ENCODE peak calls at places on chromosomes 3 and 15, in nine cellular contexts. One of them, this sample, is unnamed.

GRCh38 chr3:28824316-28824715 is 456.6 kb upstream of the RBMS3 start:
- DNase-seq in endothelial cell of umbilical vein: no peak
- DNase-seq in upper lobe of right lung: no peak
- DNase-seq in left ventricle myocardium inferior: no peak
- DNase-seq in body of pancreas: no peak
- DNase-seq in neural progenitor cell: no peak
- DNase-seq in lower lobe of right lung: no peak
- DNase-seq in PC-3: no peak
- DNase-seq in cardiac muscle cell: no peak
- DNase-seq in this sample: no peak

GRCh38 chr3:53682807-53683206 is 163.4 kb downstream of the CHDH start:
- DNase-seq in endothelial cell of umbilical vein: no peak
- DNase-seq in upper lobe of right lung: no peak
- DNase-seq in left ventricle myocardium inferior: no peak
- DNase-seq in body of pancreas: no peak
- DNase-seq in neural progenitor cell: no peak
- DNase-seq in lower lobe of right lung: no peak
- DNase-seq in PC-3: no peak
- DNase-seq in cardiac muscle cell: no peak
- DNase-seq in this sample: no peak

GRCh38 chr15:36797128-36797527 is 217.7 kb downstream of the CDIN1 start:
- DNase-seq in endothelial cell of umbilical vein: no peak
- DNase-seq in upper lobe of right lung: no peak
- DNase-seq in left ventricle myocardium inferior: no peak
- DNase-seq in body of pancreas: no peak
- DNase-seq in neural progenitor cell: no peak
- DNase-seq in lower lobe of right lung: no peak
- DNase-seq in PC-3: peak; percentile 70
- DNase-seq in cardiac muscle cell: no peak
- DNase-seq in this sample: no peak

GRCh38 chr3:71066849-71067261 is 516.7 kb downstream of the FOXP1 start:
- DNase-seq in endothelial cell of umbilical vein: peak; percentile 53
- DNase-seq in upper lobe of right lung: no peak
- DNase-seq in left ventricle myocardium inferior: no peak
- DNase-seq in body of pancreas: peak; percentile 10
- DNase-seq in neural progenitor cell: peak; percentile 24
- DNase-seq in lower lobe of right lung: no peak
- DNase-seq in PC-3: peak; percentile 48
- DNase-seq in cardiac muscle cell: no peak
- DNase-seq in this sample: peak; percentile 30

GRCh38 chr15:76930831-76931396 is 635 bp upstream of the RCN2 start:
- DNase-seq in endothelial cell of umbilical vein: no peak
- DNase-seq in upper lobe of right lung: no peak
- DNase-seq in left ventricle myocardium inferior: no peak
- DNase-seq in body of pancreas: no peak
- DNase-seq in neural progenitor cell: no peak
- DNase-seq in lower lobe of right lung: no peak
- DNase-seq in PC-3: no peak
- DNase-seq in cardiac muscle cell: no peak
- DNase-seq in this sample: no peak

GRCh38 chr3:173761161-173761560 is 363.6 kb downstream of the NLGN1 start:
- DNase-seq in endothelial cell of umbilical vein: peak; percentile 62
- DNase-seq in upper lobe of right lung: no peak
- DNase-seq in left ventricle myocardium inferior: no peak
- DNase-seq in body of pancreas: no peak
- DNase-seq in neural progenitor cell: no peak
- DNase-seq in lower lobe of right lung: no peak
- DNase-seq in PC-3: no peak
- DNase-seq in cardiac muscle cell: peak; percentile 23
- DNase-seq in this sample: no peak

GRCh38 chr3:184540777-184541681 is 20.6 kb upstream of the EPHB3 start:
- DNase-seq in endothelial cell of umbilical vein: peak; percentile 51
- DNase-seq in upper lobe of right lung: peak; percentile 89
- DNase-seq in left ventricle myocardium inferior: peak; percentile 40
- DNase-seq in body of pancreas: peak; percentile 92
- DNase-seq in neural progenitor cell: peak; percentile 85
- DNase-seq in lower lobe of right lung: peak; percentile 87
- DNase-seq in PC-3: peak; percentile 89
- DNase-seq in cardiac muscle cell: peak; percentile 81
- DNase-seq in this sample: no peak

GRCh38 chr15:82748315-82748714 is 38.6 kb upstream of the AP3B2 start:
- DNase-seq in endothelial cell of umbilical vein: no peak
- DNase-seq in upper lobe of right lung: no peak
- DNase-seq in left ventricle myocardium inferior: no peak
- DNase-seq in body of pancreas: no peak
- DNase-seq in neural progenitor cell: no peak
- DNase-seq in lower lobe of right lung: no peak
- DNase-seq in PC-3: no peak
- DNase-seq in cardiac muscle cell: no peak
- DNase-seq in this sample: no peak

DNA sequence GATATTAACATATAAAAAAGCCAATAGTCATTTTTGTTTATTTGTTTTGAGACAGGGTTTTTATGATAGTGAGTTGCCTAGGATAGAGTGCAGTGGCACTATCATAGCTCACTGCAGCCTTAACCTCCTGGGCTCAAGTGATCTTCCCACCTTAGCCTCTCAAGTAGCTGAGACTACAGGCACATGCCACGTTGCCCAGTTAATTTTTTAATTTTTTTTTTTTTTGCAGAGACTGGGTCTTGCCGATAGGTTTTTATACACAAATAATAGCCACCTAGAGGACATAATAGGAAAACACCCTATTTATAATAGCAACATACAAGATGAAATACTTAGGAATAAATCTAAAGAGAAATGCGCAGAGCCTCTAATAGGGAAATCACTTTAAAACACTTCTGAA is 13.3 kb downstream of the EIF3J start:
- DNase-seq in endothelial cell of umbilical vein: peak; percentile 58
- DNase-seq in upper lobe of right lung: no peak
- DNase-seq in left ventricle myocardium inferior: no peak
- DNase-seq in body of pancreas: no peak
- DNase-seq in neural progenitor cell: no peak
- DNase-seq in lower lobe of right lung: no peak
- DNase-seq in PC-3: peak; percentile 62
- DNase-seq in cardiac muscle cell: no peak
- DNase-seq in this sample: no peak
- H3K4me3 ChIP-seq in endothelial cell of umbilical vein: no peak overlapping the region
- H3K4me3 ChIP-seq in upper lobe of right lung: no peak overlapping the region
- H3K4me3 ChIP-seq in left ventricle myocardium inferior: no peak overlapping the region
- H3K4me3 ChIP-seq in body of pancreas: no peak overlapping the region
- H3K4me3 ChIP-seq in neural progenitor cell: no peak overlapping the region
- H3K4me3 ChIP-seq in lower lobe of right lung: no peak overlapping the region
- H3K4me3 ChIP-seq in PC-3: no peak overlapping the region
- H3K4me3 ChIP-seq in cardiac muscle cell: no peak overlapping the region
- H3K4me3 ChIP-seq in this sample: no peak overlapping the region

GRCh38 chr15:67185051-67185450 is 69.4 kb downstream of the AAGAB start:
- DNase-seq in endothelial cell of umbilical vein: no peak
- DNase-seq in upper lobe of right lung: no peak
- DNase-seq in left ventricle myocardium inferior: no peak
- DNase-seq in body of pancreas: no peak
- DNase-seq in neural progenitor cell: no peak
- DNase-seq in lower lobe of right lung: no peak
- DNase-seq in PC-3: no peak
- DNase-seq in cardiac muscle cell: no peak
- DNase-seq in this sample: no peak

GRCh38 chr15:67186226-67186649 is 68.2 kb downstream of the AAGAB start:
- DNase-seq in endothelial cell of umbilical vein: no peak
- DNase-seq in upper lobe of right lung: no peak
- DNase-seq in left ventricle myocardium inferior: peak; percentile 83
- DNase-seq in body of pancreas: peak; percentile 58
- DNase-seq in neural progenitor cell: no peak
- DNase-seq in lower lobe of right lung: no peak
- DNase-seq in PC-3: no peak
- DNase-seq in cardiac muscle cell: no peak
- DNase-seq in this sample: no peak

GRCh38 chr15:67185621-67186225 is 68.7 kb downstream of the AAGAB start:
- DNase-seq in endothelial cell of umbilical vein: no peak
- DNase-seq in upper lobe of right lung: no peak
- DNase-seq in left ventricle myocardium inferior: no peak
- DNase-seq in body of pancreas: no peak
- DNase-seq in neural progenitor cell: no peak
- DNase-seq in lower lobe of right lung: no peak
- DNase-seq in PC-3: no peak
- DNase-seq in cardiac muscle cell: no peak
- DNase-seq in this sample: no peak

GRCh38 chr15:67187351-67187854 is 67.1 kb downstream of the AAGAB start:
- DNase-seq in endothelial cell of umbilical vein: no peak
- DNase-seq in upper lobe of right lung: no peak
- DNase-seq in left ventricle myocardium inferior: no peak
- DNase-seq in body of pancreas: no peak
- DNase-seq in neural progenitor cell: no peak
- DNase-seq in lower lobe of right lung: no peak
- DNase-seq in PC-3: no peak
- DNase-seq in cardiac muscle cell: no peak
- DNase-seq in this sample: peak; percentile 84

DNA sequence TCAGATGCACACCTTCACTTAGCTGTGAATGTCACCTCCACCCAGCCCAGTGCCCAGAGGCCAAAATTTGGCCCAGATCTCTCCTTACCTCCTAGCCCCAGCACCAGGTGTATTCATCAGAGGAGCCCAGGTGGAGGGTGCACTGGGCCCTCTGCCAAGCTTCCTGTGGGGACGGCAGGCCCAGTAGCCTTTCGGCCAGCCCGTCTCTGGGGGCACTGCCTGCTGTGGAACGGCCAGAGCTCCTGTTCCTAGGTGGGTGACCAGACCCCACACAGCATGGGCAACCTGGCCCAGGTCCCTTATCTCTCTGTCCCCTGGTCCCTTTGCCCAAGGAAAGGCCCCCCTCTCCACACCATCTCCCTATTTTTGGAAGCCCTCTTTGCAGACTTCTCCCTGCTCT is 67.8 kb downstream of the AAGAB start:
- DNase-seq in endothelial cell of umbilical vein: no peak
- DNase-seq in upper lobe of right lung: no peak
- DNase-seq in left ventricle myocardium inferior: no peak
- DNase-seq in body of pancreas: no peak
- DNase-seq in neural progenitor cell: no peak
- DNase-seq in lower lobe of right lung: no peak
- DNase-seq in PC-3: no peak
- DNase-seq in cardiac muscle cell: no peak
- DNase-seq in this sample: no peak
- H3K36me3 ChIP-seq in endothelial cell of umbilical vein: peaks cover 40% of the 10 kb centered on the region
- H3K36me3 ChIP-seq in upper lobe of right lung: peaks cover 40% of the 10 kb centered on the region
- H3K36me3 ChIP-seq in left ventricle myocardium inferior: peaks cover 41% of the 10 kb centered on the region
- H3K36me3 ChIP-seq in body of pancreas: peaks cover 5% of the 10 kb centered on the region
- H3K36me3 ChIP-seq in neural progenitor cell: no peaks in the 10 kb centered on the region
- H3K36me3 ChIP-seq in lower lobe of right lung: peaks cover 61% of the 10 kb centered on the region
- H3K36me3 ChIP-seq in PC-3: peaks cover 72% of the 10 kb centered on the region
- H3K36me3 ChIP-seq in cardiac muscle cell: peaks cover 49% of the 10 kb centered on the region
- H3K36me3 ChIP-seq in this sample: peaks cover 95% of the 10 kb centered on the region

GRCh38 chr15:99594916-99595315 is 29.1 kb downstream of the MEF2A start:
- DNase-seq in endothelial cell of umbilical vein: no peak
- DNase-seq in upper lobe of right lung: no peak
- DNase-seq in left ventricle myocardium inferior: no peak
- DNase-seq in body of pancreas: no peak
- DNase-seq in neural progenitor cell: no peak
- DNase-seq in lower lobe of right lung: no peak
- DNase-seq in PC-3: no peak
- DNase-seq in cardiac muscle cell: no peak
- DNase-seq in this sample: no peak

GRCh38 chr15:99589801-99590200 is 24.0 kb downstream of the MEF2A start:
- DNase-seq in endothelial cell of umbilical vein: no peak
- DNase-seq in upper lobe of right lung: no peak
- DNase-seq in left ventricle myocardium inferior: no peak
- DNase-seq in body of pancreas: no peak
- DNase-seq in neural progenitor cell: no peak
- DNase-seq in lower lobe of right lung: no peak
- DNase-seq in PC-3: no peak
- DNase-seq in cardiac muscle cell: no peak
- DNase-seq in this sample: no peak

GRCh38 chr15:99592135-99592845 is 26.5 kb downstream of the MEF2A start:
- DNase-seq in endothelial cell of umbilical vein: peak; percentile 50
- DNase-seq in upper lobe of right lung: no peak
- DNase-seq in left ventricle myocardium inferior: no peak
- DNase-seq in body of pancreas: no peak
- DNase-seq in neural progenitor cell: no peak
- DNase-seq in lower lobe of right lung: no peak
- DNase-seq in PC-3: no peak
- DNase-seq in cardiac muscle cell: no peak
- DNase-seq in this sample: no peak

GRCh38 chr15:99593070-99593469 is 27.3 kb downstream of the MEF2A start:
- DNase-seq in endothelial cell of umbilical vein: no peak
- DNase-seq in upper lobe of right lung: no peak
- DNase-seq in left ventricle myocardium inferior: no peak
- DNase-seq in body of pancreas: no peak
- DNase-seq in neural progenitor cell: no peak
- DNase-seq in lower lobe of right lung: no peak
- DNase-seq in PC-3: no peak
- DNase-seq in cardiac muscle cell: no peak
- DNase-seq in this sample: no peak

DNA sequence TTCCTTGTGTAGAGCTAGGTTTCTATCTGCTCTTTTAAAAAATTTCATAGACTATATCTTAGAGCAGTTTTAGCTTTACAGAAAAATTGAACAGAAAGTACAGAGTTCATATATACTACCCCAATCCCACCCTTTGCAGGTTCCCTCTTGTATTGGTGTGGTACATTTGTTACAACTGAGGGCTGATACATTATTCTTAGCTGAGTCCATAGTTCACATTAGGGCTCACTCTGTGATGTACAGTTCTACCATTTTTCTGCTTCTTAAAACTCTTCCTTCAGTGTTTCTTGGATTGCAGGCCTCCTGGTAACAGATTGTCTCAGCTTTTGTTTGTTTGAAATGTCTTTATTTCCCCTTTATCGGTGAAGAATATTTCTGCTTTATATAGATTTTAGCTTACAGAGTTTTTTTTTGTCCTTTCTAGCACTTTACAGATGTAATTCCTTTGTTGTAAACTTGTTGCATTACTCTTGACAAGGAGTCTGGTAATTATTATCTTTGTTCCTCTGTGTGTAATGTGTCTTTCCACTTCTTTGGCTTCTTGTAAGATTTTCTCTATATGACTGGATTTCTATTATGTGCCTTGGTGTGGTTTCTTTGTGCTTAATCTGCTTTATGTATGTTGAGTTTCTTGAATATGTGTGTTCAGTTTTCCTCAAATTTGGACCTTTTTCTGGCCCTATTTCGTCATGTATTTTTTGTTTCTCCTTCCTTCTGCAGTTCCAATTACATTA is 25.3 kb downstream of the MEF2A start:
- DNase-seq in endothelial cell of umbilical vein: no peak
- DNase-seq in upper lobe of right lung: no peak
- DNase-seq in left ventricle myocardium inferior: no peak
- DNase-seq in body of pancreas: no peak
- DNase-seq in neural progenitor cell: no peak
- DNase-seq in lower lobe of right lung: no peak
- DNase-seq in PC-3: no peak
- DNase-seq in cardiac muscle cell: no peak
- DNase-seq in this sample: no peak
- H3K9me3 ChIP-seq in endothelial cell of umbilical vein: no peaks in the 10 kb centered on the region
- H3K9me3 ChIP-seq in upper lobe of right lung: peaks cover 7% of the 10 kb centered on the region
- H3K9me3 ChIP-seq in left ventricle myocardium inferior: peaks cover 19% of the 10 kb centered on the region
- H3K9me3 ChIP-seq in body of pancreas: no peaks in the 10 kb centered on the region
- H3K9me3 ChIP-seq in neural progenitor cell: peaks cover 4% of the 10 kb centered on the region
- H3K9me3 ChIP-seq in lower lobe of right lung: peaks cover 9% of the 10 kb centered on the region
- H3K9me3 ChIP-seq in PC-3: no peaks in the 10 kb centered on the region
- H3K9me3 ChIP-seq in cardiac muscle cell: no peaks in the 10 kb centered on the region
- H3K9me3 ChIP-seq in this sample: peaks cover 21% of the 10 kb centered on the region

GRCh38 chr3:12868039-12869024 is 27.0 kb upstream of the RPL32 start:
- DNase-seq in endothelial cell of umbilical vein: peak; percentile 83
- DNase-seq in upper lobe of right lung: peak; percentile 90
- DNase-seq in left ventricle myocardium inferior: peak; percentile 84
- DNase-seq in body of pancreas: peak; percentile 88
- DNase-seq in neural progenitor cell: peak; percentile 93
- DNase-seq in lower lobe of right lung: peak; percentile 90
- DNase-seq in PC-3: peak; percentile 93
- DNase-seq in cardiac muscle cell: peak; percentile 91
- DNase-seq in this sample: peak; percentile 71
- H3K4me3 ChIP-seq in endothelial cell of umbilical vein: peak overlapping the region; percentile 4
- H3K4me3 ChIP-seq in upper lobe of right lung: peak overlapping the region; percentile 22
- H3K4me3 ChIP-seq in left ventricle myocardium inferior: peak overlapping the region; percentile 52
- H3K4me3 ChIP-seq in body of pancreas: no peak overlapping the region
- H3K4me3 ChIP-seq in neural progenitor cell: peak overlapping the region; percentile 63
- H3K4me3 ChIP-seq in lower lobe of right lung: peak overlapping the region; percentile 45
- H3K4me3 ChIP-seq in PC-3: no peak overlapping the region
- H3K4me3 ChIP-seq in cardiac muscle cell: peak overlapping the region; percentile 31
- H3K4me3 ChIP-seq in this sample: no peak overlapping the region

This sample was measured in MG63.